ENCODE peak calls at places on chromosomes 6 and 20, in five cellular contexts. One of them, this sample, is unnamed.

GRCh38 chr6:11865926-11866325 is 87.3 kb upstream of the ADTRP start:
- DNase-seq in A172: peak
- DNase-seq in HT-29: no peak
- DNase-seq in AML-193: no peak
- DNase-seq in GF-D8: no peak
- DNase-seq in this sample: no peak

GRCh38 chr20:37421988-37422387 is 76.0 kb downstream of the SRC start:
- DNase-seq in A172: no peak
- DNase-seq in AML-193: no peak
- DNase-seq in GF-D8: no peak
- DNase-seq in HT-29: no peak
- DNase-seq in this sample: no peak

GRCh38 chr20:61927826-61928541 is 137.7 kb downstream of the TAF4 start:
- DNase-seq in AML-193: no peak
- DNase-seq in A172: no peak
- DNase-seq in HT-29: no peak
- DNase-seq in GF-D8: no peak
- DNase-seq in this sample: no peak

GRCh38 chr6:166608819-166609218 is 18.2 kb downstream of the RPS6KA2 start:
- DNase-seq in AML-193: no peak
- DNase-seq in HT-29: no peak
- DNase-seq in A172: no peak
- DNase-seq in GF-D8: no peak
- DNase-seq in this sample: no peak

GRCh38 chr6:24721461-24722215 is 2.7 kb upstream of the C6orf62 start:
- DNase-seq in A172: no peak
- DNase-seq in AML-193: peak
- DNase-seq in HT-29: no peak
- DNase-seq in GF-D8: no peak
- DNase-seq in this sample: no peak

GRCh38 chr6:116533233-116533957 is 12.1 kb downstream of the TRAPPC3L start:
- DNase-seq in GF-D8: no peak
- DNase-seq in AML-193: no peak
- DNase-seq in HT-29: no peak
- DNase-seq in A172: no peak
- DNase-seq in this sample: peak

GRCh38 chr20:17481661-17482060 is 49.5 kb downstream of the BFSP1 start:
- DNase-seq in A172: no peak
- DNase-seq in GF-D8: no peak
- DNase-seq in HT-29: no peak
- DNase-seq in AML-193: no peak
- DNase-seq in this sample: no peak

GRCh38 chr6:52820198-52820597 is 16.6 kb upstream of the GSTA1 start:
- DNase-seq in GF-D8: no peak
- DNase-seq in AML-193: no peak
- DNase-seq in HT-29: no peak
- DNase-seq in A172: no peak
- DNase-seq in this sample: no peak

GRCh38 chr6:133978896-133979240 is 25.8 kb downstream of the TBPL1 start:
- DNase-seq in HT-29: peak
- DNase-seq in A172: no peak
- DNase-seq in AML-193: no peak
- DNase-seq in GF-D8: no peak
- DNase-seq in this sample: no peak

GRCh38 chr20:34755367-34755766 is 51.2 kb downstream of the TP53INP2 start:
- DNase-seq in HT-29: no peak
- DNase-seq in AML-193: no peak
- DNase-seq in A172: no peak
- DNase-seq in GF-D8: no peak
- DNase-seq in this sample: no peak

GRCh38 chr6:81735756-81736380 is 16.6 kb downstream of the TENT5A start:
- DNase-seq in A172: no peak
- DNase-seq in HT-29: no peak
- DNase-seq in GF-D8: no peak
- DNase-seq in AML-193: peak
- DNase-seq in this sample: no peak

GRCh38 chr6:144151010-144151727 is 852 bp downstream of the STX11 start:
- DNase-seq in AML-193: peak
- DNase-seq in HT-29: peak
- DNase-seq in GF-D8: peak
- DNase-seq in A172: no peak
- DNase-seq in this sample: peak

GRCh38 chr6:151322570-151322969 is 68.8 kb downstream of the ZBTB2 start:
- DNase-seq in HT-29: no peak
- DNase-seq in A172: no peak
- DNase-seq in GF-D8: no peak
- DNase-seq in AML-193: no peak
- DNase-seq in this sample: no peak

GRCh38 chr6:37485259-37485658 is 14.4 kb downstream of the CCDC167 start:
- DNase-seq in AML-193: no peak
- DNase-seq in HT-29: no peak
- DNase-seq in GF-D8: no peak
- DNase-seq in A172: no peak
- DNase-seq in this sample: no peak

GRCh38 chr6:42393339-42393738 is 58.4 kb downstream of the TRERF1 start:
- DNase-seq in GF-D8: no peak
- DNase-seq in AML-193: no peak
- DNase-seq in HT-29: no peak
- DNase-seq in A172: no peak
- DNase-seq in this sample: no peak

GRCh38 chr6:38404355-38404754 is 235.4 kb downstream of the BTBD9 start:
- DNase-seq in HT-29: no peak
- DNase-seq in A172: no peak
- DNase-seq in AML-193: no peak
- DNase-seq in GF-D8: no peak
- DNase-seq in this sample: no peak

GRCh38 chr6:38722727-38723334 is 7.7 kb downstream of the DNAH8 start:
- DNase-seq in A172: no peak
- DNase-seq in HT-29: no peak
- DNase-seq in AML-193: no peak
- DNase-seq in GF-D8: no peak
- DNase-seq in this sample: no peak

GRCh38 chr20:32487381-32487780 is 97.8 kb downstream of the NOL4L start:
- DNase-seq in GF-D8: no peak
- DNase-seq in HT-29: no peak
- DNase-seq in A172: no peak
- DNase-seq in AML-193: no peak
- DNase-seq in this sample: no peak

GRCh38 chr6:85404497-85405174 is 45.2 kb upstream of the NT5E start:
- DNase-seq in HT-29: peak
- DNase-seq in A172: peak
- DNase-seq in GF-D8: no peak
- DNase-seq in AML-193: no peak
- DNase-seq in this sample: no peak

GRCh38 chr6:4291453-4292403 is 156.4 kb upstream of the ECI2 start:
- DNase-seq in GF-D8: no peak
- DNase-seq in AML-193: no peak
- DNase-seq in HT-29: no peak
- DNase-seq in A172: peak
- DNase-seq in this sample: peak

GRCh38 chr6:56570434-56571359 is 72.0 kb downstream of the DST start:
- DNase-seq in A172: no peak
- DNase-seq in GF-D8: no peak
- DNase-seq in HT-29: peak
- DNase-seq in AML-193: peak
- DNase-seq in this sample: peak

GRCh38 chr20:39893013-39893685 is 795.9 kb downstream of the MAFB start:
- DNase-seq in AML-193: no peak
- DNase-seq in GF-D8: no peak
- DNase-seq in A172: peak
- DNase-seq in HT-29: peak
- DNase-seq in this sample: no peak

GRCh38 chr6:6224933-6225486 is 95.5 kb downstream of the F13A1 start:
- DNase-seq in GF-D8: no peak
- DNase-seq in A172: no peak
- DNase-seq in AML-193: no peak
- DNase-seq in HT-29: no peak
- DNase-seq in this sample: no peak

GRCh38 chr6:116371384-116372209 is 850 bp downstream of the DSE start:
- DNase-seq in HT-29: no peak
- DNase-seq in A172: peak
- DNase-seq in GF-D8: no peak
- DNase-seq in AML-193: peak
- DNase-seq in this sample: peak

GRCh38 chr6:291697-292505 is at the start of gene DUSP22:
- DNase-seq in GF-D8: no peak
- DNase-seq in AML-193: no peak
- DNase-seq in A172: peak
- DNase-seq in HT-29: peak
- DNase-seq in this sample: no peak

GRCh38 chr6:52499026-52499425 is 77.8 kb downstream of the TRAM2 start:
- DNase-seq in AML-193: no peak
- DNase-seq in A172: peak
- DNase-seq in GF-D8: no peak
- DNase-seq in HT-29: no peak
- DNase-seq in this sample: no peak

GRCh38 chr20:1533059-1533458 is 24.4 kb downstream of the SIRPD start:
- DNase-seq in A172: peak
- DNase-seq in AML-193: peak
- DNase-seq in HT-29: no peak
- DNase-seq in GF-D8: no peak
- DNase-seq in this sample: peak

GRCh38 chr20:1774479-1774878 is 116.9 kb upstream of the SIRPG start:
- DNase-seq in A172: no peak
- DNase-seq in GF-D8: no peak
- DNase-seq in AML-193: no peak
- DNase-seq in HT-29: no peak
- DNase-seq in this sample: no peak

GRCh38 chr6:122709922-122710512 is 69.5 kb upstream of the FABP7 start:
- DNase-seq in A172: no peak
- DNase-seq in HT-29: no peak
- DNase-seq in AML-193: peak
- DNase-seq in GF-D8: peak
- DNase-seq in this sample: peak

GRCh38 chr6:90583179-90583578 is 3.7 kb downstream of the MAP3K7 start:
- DNase-seq in A172: no peak
- DNase-seq in GF-D8: no peak
- DNase-seq in HT-29: no peak
- DNase-seq in AML-193: no peak
- DNase-seq in this sample: no peak

GRCh38 chr6:139438775-139439174 is 64.3 kb upstream of the CITED2 start:
- DNase-seq in HT-29: no peak
- DNase-seq in AML-193: no peak
- DNase-seq in GF-D8: no peak
- DNase-seq in A172: no peak
- DNase-seq in this sample: no peak

GRCh38 chr20:36941403-36941835 is 10.1 kb downstream of the SAMHD1 start:
- DNase-seq in HT-29: peak
- DNase-seq in A172: no peak
- DNase-seq in GF-D8: no peak
- DNase-seq in AML-193: no peak
- DNase-seq in this sample: peak

GRCh38 chr6:8743146-8743745 is 307.9 kb upstream of the SLC35B3 start:
- DNase-seq in AML-193: no peak
- DNase-seq in A172: peak
- DNase-seq in HT-29: no peak
- DNase-seq in GF-D8: no peak
- DNase-seq in this sample: peak

This sample was measured in OCI-M1.